ENCODE peak calls at places on chromosomes 13 and 19, in five cellular contexts. W is activated CD4-positive, alpha-beta T cell treated with anti-CD3 and anti-CD28 coated beads for 36 hours; Y is stimulated activated naive CD8-positive, alpha-beta T cell treated with anti-CD3 and anti-CD28 coated beads, Interleukin-15, amount 100 ng/mL, for 72 hours; I is aorta; H is activated CD8-positive, alpha-beta memory T cell treated with anti-CD3 and anti-CD28 coated beads, Interleukin-2, amount 10 ng/mL, durations not matched to agents 7 days and 5 days. T is an unnamed sample.

GRCh38 chr13:49303533-49304252 is 56.0 kb downstream of the CDADC1 start:
- ATAC-seq in W (no peak), Y (no peak), I (no peak), H (no peak), T (no peak)

GRCh38 chr13:113337556-113337955 is 26.4 kb downstream of the GRTP1 start:
- ATAC-seq in W (no peak), Y (no peak), I (no peak), H (no peak), T (no peak)

GRCh38 chr13:106100261-106100919 is 435.1 kb downstream of the EFNB2 start:
- ATAC-seq in W (no peak), Y (peak), I (peak), H (no peak), T (no peak)

GRCh38 chr13:34698953-34699352 is 243.1 kb upstream of the NBEA start:
- ATAC-seq in W (no peak), Y (no peak), I (no peak), H (no peak), T (peak)

GRCh38 chr19:6752257-6753177 is 13.0 kb downstream of the TRIP10 start:
- ATAC-seq in W (no peak), Y (no peak), I (no peak), H (no peak), T (no peak)

GRCh38 chr19:34173145-34173956 is 1.0 kb downstream of the LSM14A start:
- ATAC-seq in W (no peak), Y (no peak), I (peak), H (no peak), T (peak)

GRCh38 chr13:112850273-112850672 is 118.7 kb upstream of the MCF2L start:
- ATAC-seq in W (no peak), Y (no peak), I (no peak), H (no peak), T (no peak)

GRCh38 chr19:29590278-29590677 is 15.8 kb upstream of the POP4 start:
- ATAC-seq in W (no peak), Y (no peak), I (no peak), H (no peak), T (no peak)

GRCh38 chr19:41753159-41753558 is 2.2 kb upstream of the CEACAM6 start:
- ATAC-seq in W (peak), Y (peak), I (no peak), H (peak), T (no peak)

GRCh38 chr13:28408235-28408848 is 86.6 kb downstream of the FLT1 start:
- ATAC-seq in W (no peak), Y (no peak), I (peak), H (no peak), T (peak)

GRCh38 chr19:46118136-46118535 is 6.4 kb downstream of the IGFL3 start:
- ATAC-seq in W (no peak), Y (no peak), I (no peak), H (no peak), T (no peak)

GRCh38 chr19:7199613-7200533 is 94.3 kb downstream of the INSR start:
- ATAC-seq in W (no peak), Y (no peak), I (no peak), H (no peak), T (no peak)

GRCh38 chr13:77521194-77521593 is 14.3 kb upstream of the SCEL start:
- ATAC-seq in W (no peak), Y (no peak), I (no peak), H (no peak), T (no peak)

GRCh38 chr13:25493930-25494707 is 122.3 kb downstream of the ATP8A2 start:
- ATAC-seq in W (no peak), Y (no peak), I (no peak), H (no peak), T (no peak)

GRCh38 chr19:44072543-44073401 is 813 bp downstream of the ZNF284 start:
- ATAC-seq in W (no peak), Y (no peak), I (no peak), H (no peak), T (no peak)

GRCh38 chr13:44237276-44237767 is 136.3 kb upstream of the SERP2 start:
- ATAC-seq in W (peak), Y (peak), I (peak), H (peak), T (peak)

GRCh38 chr13:45695198-45695730 is 6.9 kb upstream of the CBY2 start:
- ATAC-seq in W (peak), Y (peak), I (no peak), H (peak), T (no peak)

GRCh38 chr13:51479199-51479523 is 26.3 kb upstream of the INTS6 start:
- ATAC-seq in W (peak), Y (no peak), I (no peak), H (no peak), T (no peak)

GRCh38 chr13:113506871-113507388 is 16.4 kb upstream of the DCUN1D2 start:
- ATAC-seq in W (no peak), Y (no peak), I (no peak), H (no peak), T (no peak)